ENCODE peak calls at places on chromosome 22, in eight cellular contexts. Z is NCI-H460; I is heart right ventricle; N is tibial nerve; B is RPMI7951; Q is uterus; U is activated CD4-positive, alpha-beta T cell treated with anti-CD3 and anti-CD28 coated beads, Interleukin-2, amount 50 U/mL, for 48 hours; F is SJSA1. R is an unnamed sample.
A peak's percentile ranks its signal among the peaks of the same experiment; 100 is the strongest.

GRCh38 chr22:25475554-25476022 is 88.9 kb upstream of the GRK3 start:
- DNase-seq in Z (no peak), I (peak; percentile 53), N (no peak), B (peak; percentile 14), Q (no peak), U (no peak), F (peak; percentile 98), R (no peak)

GRCh38 chr22:46453006-46453828 is 84.2 kb downstream of the CELSR1 start:
- DNase-seq in Z (no peak), I (no peak), N (no peak), B (peak; percentile 17), Q (no peak), U (no peak), F (no peak), R (no peak)

GRCh38 chr22:46361861-46362220 is 26.3 kb downstream of the TRMU start:
- DNase-seq in Z (no peak), I (no peak), N (no peak), B (no peak), Q (no peak), U (no peak), F (no peak), R (no peak)

GRCh38 chr22:23281406-23282088 is 101.2 kb downstream of the BCR start:
- DNase-seq in Z (peak; percentile 73), I (peak; percentile 85), N (peak; percentile 80), B (peak; percentile 54), Q (peak; percentile 85), U (peak; percentile 88), F (peak; percentile 91), R (peak; percentile 59)

GRCh38 chr22:42747701-42748513 is 27.2 kb upstream of the A4GALT start:
- DNase-seq in Z (no peak), I (peak; percentile 57), N (no peak), B (peak; percentile 67), Q (no peak), U (no peak), F (peak; percentile 92), R (no peak)

GRCh38 chr22:47332246-47332980 is 570.0 kb downstream of the TBC1D22A start:
- DNase-seq in Z (no peak), I (no peak), N (no peak), B (no peak), Q (no peak), U (no peak), F (no peak), R (no peak)

GRCh38 chr22:26634189-26634588 is 12.4 kb downstream of the CRYBA4 start:
- DNase-seq in Z (no peak), I (no peak), N (no peak), B (no peak), Q (no peak), U (no peak), F (no peak), R (no peak)

GRCh38 chr22:32583074-32583677 is 108.6 kb downstream of the FBXO7 start:
- DNase-seq in Z (no peak), I (no peak), N (no peak), B (no peak), Q (no peak), U (no peak), F (no peak), R (no peak)

GRCh38 chr22:32583921-32584335 is 109.3 kb downstream of the FBXO7 start:
- DNase-seq in Z (no peak), I (no peak), N (no peak), B (no peak), Q (no peak), U (no peak), F (no peak), R (no peak)

GRCh38 chr22:35637254-35637653 is 11.0 kb upstream of the APOL6 start:
- DNase-seq in Z (no peak), I (no peak), N (no peak), B (no peak), Q (no peak), U (no peak), F (no peak), R (no peak)

GRCh38 chr22:39348909-39349505 is 784 bp upstream of the SYNGR1 start:
- DNase-seq in Z (no peak), I (peak; percentile 30), N (no peak), B (no peak), Q (peak; percentile 37), U (no peak), F (no peak), R (no peak)

GRCh38 chr22:36763576-36763975 is 12.3 kb downstream of the IFT27 start:
- DNase-seq in Z (no peak), I (no peak), N (no peak), B (no peak), Q (no peak), U (no peak), F (no peak), R (no peak)

GRCh38 chr22:35835998-35836691 is 118.5 kb downstream of the APOL5 start:
- DNase-seq in Z (peak; percentile 42), I (peak; percentile 57), N (no peak), B (peak; percentile 93), Q (peak; percentile 61), U (no peak), F (peak; percentile 87), R (no peak)

GRCh38 chr22:30196141-30196866 is 50.3 kb downstream of the LIF start:
- DNase-seq in Z (peak; percentile 99), I (peak; percentile 85), N (peak; percentile 69), B (peak; percentile 99), Q (peak; percentile 86), U (peak; percentile 76), F (peak; percentile 98), R (peak; percentile 62)

R was measured in ascending aorta.